ENCODE peak calls at places on chromosome 4, in six cellular contexts. One of them, this sample, is unnamed.

GRCh38 chr4:141609243-141609642 is 27.1 kb upstream of the IL15 start:
- DNase-seq in HepG2: no peak
- DNase-seq in GM12878: no peak
- DNase-seq in WTC11: no peak
- DNase-seq in H1: no peak
- DNase-seq in K562: no peak
- DNase-seq in this sample: no peak

GRCh38 chr4:101279377-101279871 is 67.9 kb downstream of the PPP3CA start:
- DNase-seq in HepG2: no peak
- DNase-seq in GM12878: no peak
- DNase-seq in WTC11: no peak
- DNase-seq in H1: no peak
- DNase-seq in K562: peak; percentile 6
- DNase-seq in this sample: no peak

GRCh38 chr4:123545569-123546122 is 149.1 kb downstream of the SPRY1 start:
- DNase-seq in HepG2: peak; percentile 43
- DNase-seq in GM12878: no peak
- DNase-seq in WTC11: no peak
- DNase-seq in H1: no peak
- DNase-seq in K562: no peak
- DNase-seq in this sample: peak; percentile 11

GRCh38 chr4:162988530-162988929 is 178.2 kb downstream of the NAF1 start:
- DNase-seq in HepG2: no peak
- DNase-seq in GM12878: no peak
- DNase-seq in WTC11: no peak
- DNase-seq in H1: no peak
- DNase-seq in K562: no peak
- DNase-seq in this sample: no peak

GRCh38 chr4:113077611-113078010 is 28.2 kb downstream of the ANK2 start:
- DNase-seq in HepG2: no peak
- DNase-seq in GM12878: no peak
- DNase-seq in WTC11: no peak
- DNase-seq in H1: no peak
- DNase-seq in K562: no peak
- DNase-seq in this sample: no peak

GRCh38 chr4:86497980-86498379 is 96.1 kb upstream of the PTPN13 start:
- DNase-seq in HepG2: no peak
- DNase-seq in GM12878: no peak
- DNase-seq in WTC11: no peak
- DNase-seq in H1: no peak
- DNase-seq in K562: no peak
- DNase-seq in this sample: no peak

GRCh38 chr4:113684534-113685091 is 76.9 kb downstream of the CAMK2D start:
- DNase-seq in HepG2: peak; percentile 85
- DNase-seq in GM12878: no peak
- DNase-seq in WTC11: peak; percentile 14
- DNase-seq in H1: no peak
- DNase-seq in K562: no peak
- DNase-seq in this sample: peak; percentile 39

GRCh38 chr4:3029464-3029863 is 44.9 kb downstream of the HTT-AS start:
- DNase-seq in HepG2: no peak
- DNase-seq in GM12878: no peak
- DNase-seq in WTC11: no peak
- DNase-seq in H1: no peak
- DNase-seq in K562: no peak
- DNase-seq in this sample: no peak

GRCh38 chr4:152776352-152776751 is 3.2 kb downstream of the TIGD4 start:
- DNase-seq in HepG2: no peak
- DNase-seq in GM12878: no peak
- DNase-seq in WTC11: no peak
- DNase-seq in H1: no peak
- DNase-seq in K562: no peak
- DNase-seq in this sample: no peak

GRCh38 chr4:138162259-138162658 is 79.9 kb downstream of the SLC7A11 start:
- DNase-seq in HepG2: no peak
- DNase-seq in GM12878: no peak
- DNase-seq in WTC11: no peak
- DNase-seq in H1: no peak
- DNase-seq in K562: no peak
- DNase-seq in this sample: no peak

GRCh38 chr4:81562093-81562492 is 90.4 kb upstream of the RASGEF1B start:
- DNase-seq in HepG2: no peak
- DNase-seq in GM12878: peak; percentile 52
- DNase-seq in WTC11: no peak
- DNase-seq in H1: no peak
- DNase-seq in K562: no peak
- DNase-seq in this sample: no peak

GRCh38 chr4:101835121-101835904 is 44.8 kb downstream of the BANK1 start:
- DNase-seq in HepG2: peak; percentile 15
- DNase-seq in GM12878: no peak
- DNase-seq in WTC11: no peak
- DNase-seq in H1: no peak
- DNase-seq in K562: no peak
- DNase-seq in this sample: no peak

GRCh38 chr4:77052352-77052751 is 23.4 kb downstream of the CCNI start:
- DNase-seq in HepG2: peak; percentile 35
- DNase-seq in GM12878: no peak
- DNase-seq in WTC11: peak; percentile 89
- DNase-seq in H1: peak; percentile 89
- DNase-seq in K562: peak; percentile 75
- DNase-seq in this sample: peak; percentile 92

GRCh38 chr4:158161561-158162354 is 11.1 kb downstream of the GASK1B start:
- DNase-seq in HepG2: no peak
- DNase-seq in GM12878: no peak
- DNase-seq in WTC11: no peak
- DNase-seq in H1: no peak
- DNase-seq in K562: no peak
- DNase-seq in this sample: no peak
- TF ChIP-seq CREB1 in HepG2: no peak
- TF ChIP-seq CREB1 in GM12878: no peak
- TF ChIP-seq CREB1 in WTC11: no peak
- TF ChIP-seq CREB1 in H1: no peak
- TF ChIP-seq CREB1 in K562: no peak
- TF ChIP-seq CREB1 in this sample: no peak

GRCh38 chr4:84126061-84126787 is 372.9 kb downstream of the NKX6-1 start:
- DNase-seq in HepG2: no peak
- DNase-seq in GM12878: no peak
- DNase-seq in WTC11: no peak
- DNase-seq in H1: no peak
- DNase-seq in K562: no peak
- DNase-seq in this sample: peak; percentile 2
- TF ChIP-seq CREB1 in HepG2: no peak
- TF ChIP-seq CREB1 in GM12878: no peak
- TF ChIP-seq CREB1 in WTC11: no peak
- TF ChIP-seq CREB1 in H1: no peak
- TF ChIP-seq CREB1 in K562: no peak
- TF ChIP-seq CREB1 in this sample: no peak

GRCh38 chr4:82775243-82775642 is 23.4 kb downstream of the SCD5 start:
- DNase-seq in HepG2: no peak
- DNase-seq in GM12878: no peak
- DNase-seq in WTC11: no peak
- DNase-seq in H1: no peak
- DNase-seq in K562: no peak
- DNase-seq in this sample: no peak
- TF ChIP-seq CREB1 in HepG2: no peak
- TF ChIP-seq CREB1 in GM12878: no peak
- TF ChIP-seq CREB1 in WTC11: no peak
- TF ChIP-seq CREB1 in H1: no peak
- TF ChIP-seq CREB1 in K562: no peak
- TF ChIP-seq CREB1 in this sample: no peak

GRCh38 chr4:18034099-18034498 is 12.5 kb upstream of the LCORL start:
- DNase-seq in HepG2: no peak
- DNase-seq in GM12878: no peak
- DNase-seq in WTC11: no peak
- DNase-seq in H1: no peak
- DNase-seq in K562: no peak
- DNase-seq in this sample: no peak
- TF ChIP-seq CREB1 in HepG2: no peak
- TF ChIP-seq CREB1 in GM12878: no peak
- TF ChIP-seq CREB1 in WTC11: no peak
- TF ChIP-seq CREB1 in H1: no peak
- TF ChIP-seq CREB1 in K562: no peak
- TF ChIP-seq CREB1 in this sample: no peak